ENCODE peak calls at places on chromosomes 11 and 22, in six cellular contexts. L is neuronal stem cell; H is activated effector memory CD4-positive, alpha-beta T cell treated with Interleukin-2 at 50 U/mL for 16 hours; M is NCI-H774; C is dermis blood vessel endothelial cell; S is activated CD4-positive, alpha-beta T cell treated with anti-CD3 and anti-CD28 coated beads for 4 hours. Y is an unnamed sample.

GRCh38 chr11:2804701-2805387 is 80.7 kb downstream of the CDKN1C start:
- DNase-seq in H (no peak), S (no peak), C (peak; percentile 28), L (no peak), M (no peak), Y (no peak)

GRCh38 chr22:26711205-26711958 is 54.0 kb downstream of the MIAT start:
- DNase-seq in M (no peak), H (no peak), C (peak; percentile 94), L (no peak), S (no peak), Y (no peak)

GRCh38 chr22:42316988-42317387 is 46.5 kb upstream of the TCF20 start:
- DNase-seq in H (peak; percentile 44), L (no peak), M (no peak), S (peak; percentile 40), C (no peak), Y (no peak)

GRCh38 chr11:109984634-109985289 is 108.4 kb upstream of the ZC3H12C start:
- DNase-seq in S (no peak), M (no peak), L (no peak), H (no peak), C (no peak), Y (no peak)

GRCh38 chr22:33666661-33667619 is 253.3 kb downstream of the LARGE1 start:
- DNase-seq in L (no peak), S (no peak), C (no peak), M (no peak), H (no peak), Y (no peak)

GRCh38 chr11:81104051-81104450 is 1629.6 kb downstream of the FAM181B start:
- DNase-seq in M (no peak), H (no peak), L (no peak), C (no peak), S (no peak), Y (no peak)

GRCh38 chr22:17896552-17896951 is 122.3 kb upstream of the BID start:
- DNase-seq in L (no peak), C (peak; percentile 25), S (no peak), M (no peak), H (no peak), Y (no peak)

GRCh38 chr11:11895672-11896071 is 53.9 kb downstream of the USP47 start:
- DNase-seq in H (no peak), S (no peak), M (no peak), C (no peak), L (no peak), Y (no peak)

GRCh38 chr22:37765498-37765897 is 42.2 kb upstream of the GCAT start:
- DNase-seq in L (no peak), M (no peak), S (no peak), H (no peak), C (no peak), Y (no peak)

GRCh38 chr11:13309156-13309555 is 31.6 kb downstream of the BMAL1 start:
- DNase-seq in H (no peak), M (no peak), S (no peak), L (no peak), C (no peak), Y (no peak)

GRCh38 chr11:110182886-110183285 is 89.7 kb downstream of the ZC3H12C start:
- DNase-seq in S (no peak), M (no peak), C (no peak), L (no peak), H (no peak), Y (no peak)

GRCh38 chr11:69575296-69576068 is 65.5 kb upstream of the CCND1 start:
- DNase-seq in M (no peak), H (no peak), S (no peak), L (no peak), C (no peak), Y (no peak)

GRCh38 chr11:129067454-129067853 is 124.7 kb downstream of the ARHGAP32 start:
- DNase-seq in H (no peak), L (no peak), S (no peak), C (no peak), M (no peak), Y (no peak)

GRCh38 chr22:27416553-27417427 is 384.8 kb downstream of the MN1 start:
- DNase-seq in L (no peak), M (no peak), H (no peak), S (no peak), C (peak; percentile 74), Y (no peak)

GRCh38 chr11:62552931-62553838 is 6.6 kb upstream of the AHNAK start:
- DNase-seq in M (no peak), L (no peak), S (peak; percentile 51), H (peak; percentile 71), C (peak; percentile 94), Y (no peak)

GRCh38 chr22:37630839-37631435 is 8.5 kb upstream of the SH3BP1 start:
- DNase-seq in C (no peak), S (no peak), L (no peak), H (no peak), M (no peak), Y (no peak)

GRCh38 chr11:79393362-79394043 is 47.3 kb downstream of the TENM4 start:
- DNase-seq in M (no peak), C (no peak), S (no peak), H (no peak), L (no peak), Y (no peak)

GRCh38 chr11:1706634-1707400 is 9.8 kb downstream of the KRTAP5-6 start:
- DNase-seq in L (no peak), M (no peak), S (no peak), C (no peak), H (no peak), Y (no peak)

GRCh38 chr11:793556-793955 is 3.7 kb upstream of the CEND1 start:
- DNase-seq in M (no peak), H (no peak), C (no peak), S (no peak), L (no peak), Y (no peak)

GRCh38 chr22:33299245-33299956 is 241.2 kb upstream of the SYN3 start:
- DNase-seq in H (no peak), L (no peak), M (no peak), S (no peak), C (no peak), Y (no peak)

GRCh38 chr22:49268924-49269323 is 558.7 kb downstream of the BRD1 start:
- DNase-seq in H (no peak), L (no peak), M (no peak), S (no peak), C (no peak), Y (no peak)

GRCh38 chr11:41497974-41498373 is 38.5 kb upstream of the LRRC4C start:
- DNase-seq in L (peak; percentile 81), M (no peak), H (no peak), C (no peak), S (no peak), Y (no peak)

GRCh38 chr11:62656801-62657429 is 3.8 kb upstream of the INTS5 start:
- DNase-seq in M (no peak), S (no peak), H (no peak), C (no peak), L (no peak), Y (no peak)

GRCh38 chr11:95522871-95523270 is 266.7 kb downstream of the FAM76B start:
- DNase-seq in S (no peak), C (no peak), H (no peak), M (no peak), L (no peak), Y (no peak)

GRCh38 chr11:28679795-28680194 is 571.6 kb downstream of the METTL15 start:
- DNase-seq in C (no peak), H (no peak), L (no peak), S (no peak), M (no peak), Y (no peak)

GRCh38 chr11:14342906-14343305 is 16.1 kb downstream of the RRAS2 start:
- DNase-seq in L (no peak), C (no peak), H (no peak), S (no peak), M (no peak), Y (no peak)

GRCh38 chr22:18076060-18076497 is 1.7 kb upstream of the PEX26 start:
- DNase-seq in L (peak; percentile 79), S (peak; percentile 14), C (peak; percentile 93), M (peak; percentile 79), H (no peak), Y (peak; percentile 78)

GRCh38 chr11:11960687-11961086 is 47.7 kb downstream of the DKK3 start:
- DNase-seq in S (no peak), H (peak; percentile 18), C (peak; percentile 25), M (no peak), L (no peak), Y (no peak)

GRCh38 chr11:61505640-61506155 is 2.9 kb upstream of the LRRC10B start:
- DNase-seq in M (no peak), H (no peak), C (no peak), S (no peak), L (no peak), Y (no peak)

GRCh38 chr11:130118636-130119387 is 40.8 kb upstream of the ST14 start:
- DNase-seq in S (peak; percentile 6), H (no peak), L (no peak), C (no peak), M (no peak), Y (no peak)